ENCODE peak calls at places on chromosomes 3 and 15, in ten cellular contexts. E is stimulated activated CD4-positive, alpha-beta T cell treated with anti-CD3 and anti-CD28 coated beads, TNF-alpha, amount 100 ng/mL, for 4 hours; X is colonic mucosa; M is M059J; F is stimulated activated CD8-positive, alpha-beta memory T cell treated with anti-CD3 and anti-CD28 coated beads, Interleukin-4, amount 100 ng/mL, for 24 hours; S is ELR; Q is T-helper 1 cell; Z is psoas muscle; C is stimulated activated effector memory CD8-positive, alpha-beta T cell treated with anti-CD3 and anti-CD28 coated beads, Interleukin-12 subunit alpha, Interleukin-12 subunit beta, amount 100 ng/mL, for 72 hours; P is NCI-H1694. G is an unnamed sample.

GRCh38 chr3:144403040-144403457 is 431.4 kb downstream of the DIPK2A start:
- DNase-seq in C (no peak), M (peak), F (no peak), Z (no peak), S (peak), P (no peak), X (no peak), E (no peak), Q (no peak), G (peak)

GRCh38 chr3:126124896-126125295 is 41.0 kb upstream of the SLC41A3 start:
- DNase-seq in C (no peak), F (no peak), Q (no peak), E (no peak), M (no peak), X (peak), Z (peak), P (no peak), S (no peak), G (no peak)

GRCh38 chr3:98893740-98894139 is 7.8 kb downstream of the DCBLD2 start:
- DNase-seq in S (peak), E (no peak), M (peak), Q (no peak), F (no peak), X (no peak), C (no peak), P (no peak), Z (no peak), G (no peak)

GRCh38 chr3:58293516-58293915 is 12.5 kb upstream of the RPP14 start:
- DNase-seq in M (no peak), Q (no peak), C (no peak), P (no peak), S (no peak), E (no peak), F (no peak), Z (no peak), X (no peak), G (no peak)

GRCh38 chr3:194296832-194297666 is 54.1 kb downstream of the CPN2 start:
- DNase-seq in M (peak), E (no peak), C (no peak), S (no peak), F (no peak), Z (peak), X (no peak), P (no peak), Q (no peak), G (no peak)

GRCh38 chr3:64863811-64864210 is 176.0 kb upstream of the ADAMTS9 start:
- DNase-seq in Q (no peak), C (no peak), E (no peak), Z (no peak), M (no peak), P (no peak), S (no peak), F (no peak), X (no peak), G (no peak)

GRCh38 chr15:63371297-63371918 is 10.2 kb downstream of the CA12 start:
- DNase-seq in C (no peak), Q (no peak), M (peak), F (no peak), Z (peak), X (no peak), E (no peak), P (no peak), S (peak), G (peak)

GRCh38 chr15:52379395-52380111 is 83.9 kb upstream of the MYO5C start:
- DNase-seq in F (no peak), C (peak), X (no peak), M (no peak), Z (no peak), Q (no peak), P (no peak), S (no peak), E (no peak), G (no peak)

GRCh38 chr3:100245932-100246331 is 14.9 kb upstream of the TBC1D23 start:
- DNase-seq in Q (no peak), Z (no peak), M (peak), P (no peak), E (no peak), C (no peak), S (peak), X (no peak), F (no peak), G (no peak)

GRCh38 chr3:15041950-15042349 is 23.2 kb downstream of the MRPS25 start:
- DNase-seq in F (no peak), M (no peak), Z (no peak), X (no peak), E (no peak), C (no peak), P (no peak), S (no peak), Q (no peak), G (no peak)

GRCh38 chr3:45552031-45552772 is 42.3 kb upstream of the LIMD1 start:
- DNase-seq in P (no peak), E (no peak), C (no peak), Q (no peak), Z (no peak), X (no peak), S (no peak), F (no peak), M (peak), G (no peak)

GRCh38 chr3:9778518-9779129 is 8.9 kb upstream of the CAMK1 start:
- DNase-seq in X (no peak), Z (no peak), P (no peak), Q (no peak), S (no peak), F (no peak), C (peak), E (no peak), M (peak), G (no peak)

GRCh38 chr15:37616215-37616614 is 318.2 kb upstream of the TMCO5A start:
- DNase-seq in X (no peak), C (no peak), E (no peak), Q (no peak), Z (no peak), M (no peak), F (no peak), P (no peak), S (peak), G (peak)

GRCh38 chr15:89662893-89663673 is 7.8 kb upstream of the KIF7 start:
- DNase-seq in Z (peak), X (peak), P (no peak), E (no peak), M (peak), F (no peak), C (no peak), Q (no peak), S (peak), G (peak)

GRCh38 chr15:77706482-77707244 is 74.0 kb upstream of the LINGO1 start:
- DNase-seq in E (no peak), F (no peak), Z (no peak), M (no peak), P (no peak), C (no peak), S (no peak), Q (no peak), X (no peak), G (no peak)

GRCh38 chr15:57611938-57612337 is 20.2 kb downstream of the MYZAP start:
- DNase-seq in S (peak), P (no peak), F (no peak), C (no peak), Z (no peak), M (peak), E (no peak), X (peak), Q (no peak), G (peak)

GRCh38 chr15:96119734-96120133 is 210.8 kb upstream of the NR2F2 start:
- DNase-seq in Q (no peak), Z (no peak), E (no peak), P (no peak), F (no peak), X (no peak), M (peak), C (no peak), S (no peak), G (no peak)

GRCh38 chr3:114154321-114154821 is 24.5 kb downstream of the DRD3 start:
- DNase-seq in S (no peak), E (no peak), Q (no peak), X (no peak), F (no peak), M (no peak), Z (no peak), P (no peak), C (no peak), G (peak)

GRCh38 chr15:48721061-48721810 is 75.7 kb upstream of the FBN1 start:
- DNase-seq in Q (no peak), E (no peak), X (no peak), S (no peak), Z (peak), P (no peak), F (no peak), M (no peak), C (no peak), G (no peak)

GRCh38 chr15:47756872-47757271 is 39.6 kb downstream of the SEMA6D start:
- DNase-seq in S (peak), Q (no peak), E (no peak), Z (peak), X (peak), F (no peak), P (no peak), C (no peak), M (peak), G (peak)

GRCh38 chr15:74422723-74423442 is 10.9 kb downstream of the SEMA7A start:
- DNase-seq in X (no peak), Z (no peak), P (no peak), C (no peak), F (no peak), Q (no peak), E (no peak), S (peak), M (peak), G (peak)

GRCh38 chr3:96813820-96814580 is 394 bp upstream of the EPHA6 start:
- DNase-seq in Q (no peak), F (no peak), E (no peak), Z (peak), S (peak), P (no peak), X (peak), C (no peak), M (no peak), G (peak)

GRCh38 chr3:50532062-50532705 is 28.8 kb upstream of the CACNA2D2 start:
- DNase-seq in Q (no peak), X (no peak), C (no peak), Z (no peak), F (no peak), E (no peak), M (peak), P (no peak), S (no peak), G (no peak)

GRCh38 chr3:194814878-194815357 is 129.2 kb downstream of the FAM43A start:
- DNase-seq in C (no peak), M (no peak), X (no peak), E (no peak), P (no peak), F (no peak), Z (no peak), S (no peak), Q (no peak), G (no peak)

GRCh38 chr3:128323206-128324081 is 143.2 kb downstream of the DNAJB8 start:
- DNase-seq in M (peak), C (no peak), F (no peak), E (no peak), S (peak), Z (no peak), P (no peak), X (peak), Q (no peak), G (no peak)

GRCh38 chr3:190673157-190673556 is 159.3 kb downstream of the IL1RAP start:
- DNase-seq in Z (no peak), S (no peak), C (no peak), P (no peak), M (peak), E (no peak), F (no peak), X (no peak), Q (no peak), G (no peak)

GRCh38 chr3:45218578-45219390 is 7.3 kb downstream of the TMEM158 start:
- DNase-seq in M (peak), Z (no peak), C (no peak), E (no peak), P (no peak), X (no peak), Q (no peak), S (peak), F (no peak), G (peak)

GRCh38 chr3:13234664-13235063 is 161.4 kb upstream of the IQSEC1 start:
- DNase-seq in S (no peak), P (no peak), Z (no peak), C (no peak), Q (no peak), X (no peak), F (no peak), E (no peak), M (no peak), G (no peak)

GRCh38 chr15:81222007-81222406 is 25.3 kb downstream of the IL16 start:
- DNase-seq in Z (no peak), E (no peak), M (no peak), Q (no peak), F (no peak), X (no peak), P (no peak), S (peak), C (no peak), G (no peak)

GRCh38 chr3:147358144-147358992 is 48.0 kb downstream of the ZIC4 start:
- DNase-seq in E (no peak), Z (no peak), M (no peak), Q (no peak), X (no peak), P (no peak), C (no peak), S (no peak), F (no peak), G (no peak)

GRCh38 chr3:43260412-43260811 is 25.9 kb upstream of the SNRK start:
- DNase-seq in E (no peak), S (peak), X (no peak), F (no peak), M (no peak), Z (no peak), C (no peak), P (no peak), Q (no peak), G (peak)

GRCh38 chr3:157201648-157202278 is 41.8 kb upstream of the CCNL1 start:
- DNase-seq in C (no peak), E (no peak), P (peak), Z (no peak), M (peak), S (peak), X (no peak), Q (no peak), F (no peak), G (peak)

GRCh38 chr15:81331600-81331999 is 7.7 kb upstream of the STARD5 start:
- DNase-seq in F (no peak), X (no peak), P (no peak), Q (no peak), S (no peak), E (no peak), Z (no peak), M (no peak), C (no peak), G (no peak)

GRCh38 chr15:20672469-20672868 is 130.9 kb upstream of the GOLGA6L6 start:
- DNase-seq in S (no peak), C (no peak), E (no peak), X (no peak), F (no peak), Z (no peak), M (no peak), P (no peak), Q (no peak), G (no peak)

GRCh38 chr3:103052236-103052830 is 617.5 kb downstream of the ZPLD1 start:
- DNase-seq in Q (no peak), E (no peak), Z (peak), X (peak), F (no peak), S (peak), M (peak), C (no peak), P (no peak), G (peak)

GRCh38 chr15:34353627-34354026 is 10.5 kb downstream of the NUTM1 start:
- DNase-seq in Q (no peak), M (no peak), Z (no peak), S (no peak), E (no peak), X (no peak), F (no peak), P (no peak), C (no peak), G (no peak)

GRCh38 chr3:194285024-194285858 is 65.9 kb downstream of the CPN2 start:
- DNase-seq in E (no peak), C (no peak), X (no peak), Z (no peak), M (peak), Q (no peak), S (peak), P (no peak), F (no peak), G (peak)

GRCh38 chr15:80367661-80368060 is 36.5 kb upstream of the ARNT2 start:
- DNase-seq in P (no peak), C (no peak), Z (no peak), X (no peak), S (no peak), F (no peak), M (no peak), E (no peak), Q (no peak), G (no peak)

G was measured in bronchial epithelial cell.